ENCODE peak calls at places on chromosomes 16 and 17, in four cellular contexts. I is HAP-1; Y is CD4-positive, alpha-beta memory T cell; G is sigmoid colon. S is an unnamed sample.

GRCh38 chr17:67588326-67588725 is 129.4 kb upstream of the NOL11 start:
- DNase-seq in I (no peak), Y (no peak), G (no peak), S (no peak)

GRCh38 chr16:58094791-58095574 is 34.2 kb downstream of the CFAP20 start:
- DNase-seq in I (no peak), Y (no peak), G (no peak), S (no peak)

GRCh38 chr16:10856042-10856441 is 21.0 kb upstream of the CIITA start:
- DNase-seq in I (no peak), Y (no peak), G (no peak), S (no peak)

GRCh38 chr16:10983175-10983558 is 38.8 kb downstream of the CLEC16A start:
- DNase-seq in I (no peak), Y (peak; percentile 15), G (no peak), S (peak; percentile 62)

GRCh38 chr17:39921323-39921722 is 2.9 kb upstream of the GSDMB start:
- DNase-seq in I (no peak), Y (no peak), G (no peak), S (no peak)

GRCh38 chr16:85736924-85737323 is 14.0 kb downstream of the C16orf74 start:
- DNase-seq in I (no peak), Y (no peak), G (no peak), S (no peak)

GRCh38 chr17:64202683-64203430 is 60.2 kb downstream of the TEX2 start:
- DNase-seq in I (no peak), Y (no peak), G (no peak), S (peak; percentile 17)

GRCh38 chr17:29594441-29595090 is 1.6 kb downstream of the ANKRD13B start:
- DNase-seq in I (no peak), Y (no peak), G (no peak), S (no peak)

GRCh38 chr17:8289103-8289397 is 580 bp downstream of the RANGRF start:
- DNase-seq in I (peak; percentile 90), Y (no peak), G (no peak), S (no peak)

GRCh38 chr17:42541041-42541833 is 5.2 kb downstream of the NAGLU start:
- DNase-seq in I (no peak), Y (no peak), G (no peak), S (peak; percentile 87)

GRCh38 chr17:69597898-69598692 is 183.6 kb downstream of the MAP2K6 start:
- DNase-seq in I (no peak), Y (no peak), G (no peak), S (no peak)

GRCh38 chr16:86681440-86681838 is 103.1 kb downstream of the FOXL1 start:
- DNase-seq in I (no peak), Y (no peak), G (peak; percentile 51), S (no peak)

GRCh38 chr17:57875109-57876022 is 25.5 kb upstream of the MRPS23 start:
- DNase-seq in I (peak; percentile 78), Y (no peak), G (peak; percentile 95), S (no peak)

GRCh38 chr17:57877803-57878202 is 28.0 kb upstream of the MRPS23 start:
- DNase-seq in I (no peak), Y (no peak), G (no peak), S (no peak)

GRCh38 chr17:57874434-57875108 is 24.7 kb upstream of the MRPS23 start:
- DNase-seq in I (no peak), Y (no peak), G (peak; percentile 89), S (no peak)

GRCh38 chr17:57876866-57877237 is 27.0 kb upstream of the MRPS23 start:
- DNase-seq in I (no peak), Y (no peak), G (no peak), S (no peak)

DNA sequence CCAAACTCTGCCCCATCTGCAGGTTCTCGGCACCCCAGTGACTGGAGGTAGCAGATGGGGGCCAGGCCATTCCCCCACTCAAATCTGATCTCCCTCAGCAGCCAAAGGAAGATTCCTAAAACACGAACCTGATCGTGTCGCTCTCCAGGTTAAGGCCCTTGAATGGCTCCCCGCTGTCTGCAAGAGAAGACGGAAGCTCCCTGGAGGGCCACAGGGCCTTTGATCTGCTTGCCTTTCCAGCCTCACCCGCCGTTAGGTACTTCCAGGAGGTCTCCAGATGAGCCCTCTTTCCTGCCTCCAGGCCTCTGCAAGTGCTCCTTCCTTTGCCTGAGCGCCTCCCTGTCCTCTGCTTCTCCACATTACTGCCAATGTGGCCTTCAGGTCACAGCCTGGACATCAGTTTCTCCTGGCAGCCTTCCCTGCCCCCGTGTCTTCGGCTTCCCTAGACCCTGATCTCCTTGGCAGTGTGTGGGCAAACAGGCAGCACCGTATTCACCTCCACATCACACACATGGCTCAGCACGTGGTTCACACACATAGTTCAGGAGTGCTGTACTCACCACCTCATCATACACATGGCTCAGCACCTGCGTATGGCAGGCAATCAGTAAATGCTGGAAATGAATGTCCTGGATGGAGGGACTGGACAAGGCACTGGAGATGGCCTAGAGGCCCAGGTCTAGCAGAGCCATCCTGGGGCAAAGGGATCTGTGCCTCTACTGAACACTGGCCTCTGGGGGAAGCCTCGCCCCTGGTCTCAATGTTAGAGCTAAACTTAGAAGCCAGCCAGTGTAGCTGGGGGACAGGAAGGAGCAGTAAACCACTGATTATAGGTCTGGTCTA is 26.4 kb upstream of the MRPS23 start:
- DNase-seq in I (no peak), Y (no peak), G (no peak), S (no peak)
- H3K4me1 ChIP-seq in I (peaks cover 11% of the 10 kb centered on the region), Y (peaks cover 22% of the 10 kb centered on the region), G (peaks cover 95% of the 10 kb centered on the region), S (peaks cover 3% of the 10 kb centered on the region)

GRCh38 chr16:88287219-88287618 is 95.5 kb upstream of the ZNF469 start:
- DNase-seq in I (peak; percentile 80), Y (no peak), G (no peak), S (peak; percentile 66)
- H3K9me3 ChIP-seq in I (no peaks in the 10 kb centered on the region), Y (peaks cover 5% of the 10 kb centered on the region), G (peaks cover 14% of the 10 kb centered on the region), S (no peaks in the 10 kb centered on the region)

DNA sequence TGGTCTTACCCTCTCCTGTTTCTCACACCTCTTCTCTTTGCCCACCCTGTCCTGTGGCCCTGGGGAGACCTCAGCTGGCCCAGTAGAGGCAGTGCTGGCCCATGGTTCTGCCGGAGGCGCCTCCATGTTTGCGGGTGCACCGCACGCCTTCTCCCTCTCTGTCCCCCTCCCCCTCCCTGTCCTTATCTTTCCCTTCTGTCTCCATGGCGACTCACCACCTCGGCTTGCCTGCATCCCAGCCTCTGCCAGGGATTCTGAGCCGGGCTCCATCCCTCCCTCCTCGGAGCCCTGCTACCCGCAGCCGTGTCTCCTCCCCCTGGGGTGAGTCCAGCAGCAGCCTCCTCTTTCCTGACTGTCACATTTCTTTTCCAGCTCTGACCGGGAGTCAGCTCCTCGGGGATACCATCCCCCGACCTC is at the start of gene RNF112:
- DNase-seq in I (no peak), Y (no peak), G (no peak), S (no peak)
- H3K4me3 ChIP-seq in I (no peak within 1 kb of the TSS), Y (no peak within 1 kb of the TSS), G (peak within 1 kb of the TSS; percentile 36), S (no peak within 1 kb of the TSS)

DNA sequence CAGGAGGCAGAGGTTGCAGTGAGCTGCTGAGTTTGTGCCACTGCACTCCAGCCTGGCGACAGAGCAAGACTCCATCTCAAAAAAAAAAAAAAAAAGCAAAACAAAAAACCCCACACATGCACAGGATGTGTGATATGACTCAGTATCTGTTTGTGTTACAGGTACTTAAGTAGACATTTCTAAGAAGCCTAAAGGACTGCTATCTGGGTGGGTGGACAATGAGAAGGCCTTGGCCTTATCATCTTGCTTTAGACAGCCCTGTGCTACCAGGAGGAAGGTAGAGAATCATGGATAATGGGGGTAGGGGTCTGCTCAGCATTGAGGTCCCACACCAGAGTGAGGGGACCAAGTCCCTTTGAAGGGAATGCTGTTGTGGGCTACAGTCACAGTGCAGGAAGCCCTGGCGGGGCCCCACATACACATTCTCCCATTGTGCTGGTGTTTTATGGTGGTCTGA is 26.7 kb downstream of the PLD6 start:
- DNase-seq in I (no peak), Y (peak; percentile 53), G (no peak), S (no peak)
- H3K4me1 ChIP-seq in I (no peaks in the 10 kb centered on the region), Y (peaks cover 99% of the 10 kb centered on the region), G (no peaks in the 10 kb centered on the region), S (no peaks in the 10 kb centered on the region)

DNA sequence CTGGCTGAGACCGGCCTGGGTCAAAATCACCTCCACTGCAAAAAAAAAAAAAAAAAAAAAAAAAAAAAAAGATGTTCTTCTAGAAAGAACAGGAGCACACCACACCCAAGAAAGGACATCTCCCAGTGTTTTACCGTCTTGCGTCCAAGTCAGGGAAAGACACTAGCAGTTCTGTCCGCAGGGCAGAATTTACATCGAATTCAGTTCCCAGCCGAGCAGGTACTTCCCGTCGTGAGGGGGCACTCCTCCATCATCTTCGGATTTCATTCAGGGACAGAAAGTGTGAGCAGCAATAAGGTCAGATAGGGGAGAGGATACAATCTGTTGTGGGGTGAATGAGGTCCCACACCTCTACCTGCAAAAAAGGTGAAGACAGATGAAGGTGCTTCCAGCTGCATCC is 574.7 kb downstream of the KCNJ18 start:
- DNase-seq in I (no peak), Y (no peak), G (no peak), S (no peak)
- H3K9me3 ChIP-seq in I (no peaks in the 10 kb centered on the region), Y (no peaks in the 10 kb centered on the region), G (peaks cover 14% of the 10 kb centered on the region), S (no peaks in the 10 kb centered on the region)

GRCh38 chr17:78747479-78747878 is 34.6 kb downstream of the CYTH1 start:
- DNase-seq in I (no peak), Y (no peak), G (no peak), S (no peak)

GRCh38 chr17:78746949-78747269 is 35.2 kb downstream of the CYTH1 start:
- DNase-seq in I (no peak), Y (no peak), G (no peak), S (no peak)

GRCh38 chr17:78748048-78748729 is 33.9 kb downstream of the CYTH1 start:
- DNase-seq in I (no peak), Y (peak; percentile 45), G (no peak), S (no peak)

GRCh38 chr17:78746263-78746948 is 35.7 kb downstream of the CYTH1 start:
- DNase-seq in I (no peak), Y (no peak), G (no peak), S (no peak)

DNA sequence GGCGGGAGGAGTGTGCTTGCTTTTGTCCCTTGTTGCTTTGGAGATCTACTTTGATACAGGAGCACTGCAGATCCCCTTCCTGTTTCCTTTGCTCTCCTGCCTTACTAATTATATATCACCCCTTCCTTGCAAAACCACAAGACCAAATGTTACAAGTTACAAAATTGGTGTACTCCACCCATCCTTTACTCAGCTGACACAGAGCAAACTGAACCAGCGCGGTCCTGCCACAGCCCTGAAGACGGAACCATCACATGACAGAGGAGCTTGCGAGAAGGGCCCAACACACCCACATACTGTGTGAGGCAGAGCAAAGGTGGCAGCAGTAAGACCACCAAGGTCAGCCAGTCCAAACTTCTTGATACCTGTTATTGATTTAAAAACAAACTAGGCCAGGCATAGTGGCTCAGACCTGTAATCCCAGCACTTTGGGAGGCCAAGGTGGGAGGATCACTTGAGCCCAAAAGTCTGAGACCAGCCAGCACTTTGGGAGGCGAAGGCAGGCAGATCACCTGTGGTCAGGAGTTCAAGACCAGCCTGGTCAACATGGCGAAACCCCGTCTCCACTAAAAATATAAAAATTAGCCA is 33.2 kb downstream of the CYTH1 start:
- DNase-seq in I (no peak), Y (peak; percentile 85), G (peak; percentile 85), S (peak; percentile 61)
- H3K4me3 ChIP-seq in I (no peak overlapping the region), Y (peak overlapping the region; percentile 49), G (no peak overlapping the region), S (no peak overlapping the region)

GRCh38 chr17:81898885-81899284 is 3.2 kb upstream of the NPB start:
- DNase-seq in I (no peak), Y (no peak), G (no peak), S (no peak)
- H3K4me1 ChIP-seq in I (no peaks in the 10 kb centered on the region), Y (peaks cover 7% of the 10 kb centered on the region), G (peaks cover 15% of the 10 kb centered on the region), S (no peaks in the 10 kb centered on the region)